ENCODE peak calls at places on chromosomes 6 and 20, in ten cellular contexts. One of them, this sample, is unnamed.

GRCh38 chr6:3911130-3911529 is 62.0 kb downstream of the FAM50B start:
- DNase-seq in pancreas: no peak
- DNase-seq in non-pigmented ciliary epithelial cell: no peak
- DNase-seq in activated CD8-positive, alpha-beta memory T cell treated with anti-CD3 and anti-CD28 coated beads, Interleukin-2, amount 50 U/mL, for 48 hours: no peak
- DNase-seq in CD4-positive, alpha-beta T cell: no peak
- DNase-seq in stimulated activated CD4-positive, alpha-beta T cell treated with anti-CD3 and anti-CD28 coated beads, Interleukin-2, amount 100 ng/mL, for 24 hours: no peak
- DNase-seq in islet precursor cell: no peak
- DNase-seq in EL: peak
- DNase-seq in amniotic stem cell: no peak
- DNase-seq in Ammon's horn: no peak
- DNase-seq in this sample: no peak

GRCh38 chr6:170292111-170292777 is 1.4 kb upstream of the DLL1 start:
- DNase-seq in pancreas: no peak
- DNase-seq in non-pigmented ciliary epithelial cell: no peak
- DNase-seq in activated CD8-positive, alpha-beta memory T cell treated with anti-CD3 and anti-CD28 coated beads, Interleukin-2, amount 50 U/mL, for 48 hours: peak
- DNase-seq in CD4-positive, alpha-beta T cell: no peak
- DNase-seq in stimulated activated CD4-positive, alpha-beta T cell treated with anti-CD3 and anti-CD28 coated beads, Interleukin-2, amount 100 ng/mL, for 24 hours: no peak
- DNase-seq in islet precursor cell: peak
- DNase-seq in EL: no peak
- DNase-seq in amniotic stem cell: no peak
- DNase-seq in Ammon's horn: no peak
- DNase-seq in this sample: no peak

GRCh38 chr20:52190437-52191131 is 995 bp downstream of the ZFP64 start:
- DNase-seq in pancreas: peak
- DNase-seq in non-pigmented ciliary epithelial cell: no peak
- DNase-seq in activated CD8-positive, alpha-beta memory T cell treated with anti-CD3 and anti-CD28 coated beads, Interleukin-2, amount 50 U/mL, for 48 hours: peak
- DNase-seq in CD4-positive, alpha-beta T cell: peak
- DNase-seq in stimulated activated CD4-positive, alpha-beta T cell treated with anti-CD3 and anti-CD28 coated beads, Interleukin-2, amount 100 ng/mL, for 24 hours: peak
- DNase-seq in islet precursor cell: peak
- DNase-seq in EL: peak
- DNase-seq in amniotic stem cell: no peak
- DNase-seq in Ammon's horn: no peak
- DNase-seq in this sample: no peak

GRCh38 chr6:97049254-97050004 is 124.9 kb downstream of the KLHL32 start:
- DNase-seq in pancreas: no peak
- DNase-seq in non-pigmented ciliary epithelial cell: no peak
- DNase-seq in activated CD8-positive, alpha-beta memory T cell treated with anti-CD3 and anti-CD28 coated beads, Interleukin-2, amount 50 U/mL, for 48 hours: no peak
- DNase-seq in CD4-positive, alpha-beta T cell: no peak
- DNase-seq in stimulated activated CD4-positive, alpha-beta T cell treated with anti-CD3 and anti-CD28 coated beads, Interleukin-2, amount 100 ng/mL, for 24 hours: peak
- DNase-seq in islet precursor cell: no peak
- DNase-seq in EL: no peak
- DNase-seq in amniotic stem cell: no peak
- DNase-seq in Ammon's horn: peak
- DNase-seq in this sample: no peak

GRCh38 chr6:35048631-35049083 is 92.5 kb downstream of the TCP11 start:
- DNase-seq in pancreas: no peak
- DNase-seq in non-pigmented ciliary epithelial cell: peak
- DNase-seq in activated CD8-positive, alpha-beta memory T cell treated with anti-CD3 and anti-CD28 coated beads, Interleukin-2, amount 50 U/mL, for 48 hours: no peak
- DNase-seq in CD4-positive, alpha-beta T cell: peak
- DNase-seq in stimulated activated CD4-positive, alpha-beta T cell treated with anti-CD3 and anti-CD28 coated beads, Interleukin-2, amount 100 ng/mL, for 24 hours: no peak
- DNase-seq in islet precursor cell: peak
- DNase-seq in EL: peak
- DNase-seq in amniotic stem cell: no peak
- DNase-seq in Ammon's horn: peak
- DNase-seq in this sample: peak

GRCh38 chr20:3889489-3890409 is 562 bp downstream of the PANK2 start:
- DNase-seq in pancreas: peak
- DNase-seq in non-pigmented ciliary epithelial cell: no peak
- DNase-seq in activated CD8-positive, alpha-beta memory T cell treated with anti-CD3 and anti-CD28 coated beads, Interleukin-2, amount 50 U/mL, for 48 hours: peak
- DNase-seq in CD4-positive, alpha-beta T cell: peak
- DNase-seq in stimulated activated CD4-positive, alpha-beta T cell treated with anti-CD3 and anti-CD28 coated beads, Interleukin-2, amount 100 ng/mL, for 24 hours: peak
- DNase-seq in islet precursor cell: no peak
- DNase-seq in EL: peak
- DNase-seq in amniotic stem cell: no peak
- DNase-seq in Ammon's horn: no peak
- DNase-seq in this sample: no peak

GRCh38 chr6:48986803-48987202 is 476.2 kb downstream of the MMUT start:
- DNase-seq in pancreas: no peak
- DNase-seq in non-pigmented ciliary epithelial cell: no peak
- DNase-seq in activated CD8-positive, alpha-beta memory T cell treated with anti-CD3 and anti-CD28 coated beads, Interleukin-2, amount 50 U/mL, for 48 hours: no peak
- DNase-seq in CD4-positive, alpha-beta T cell: no peak
- DNase-seq in stimulated activated CD4-positive, alpha-beta T cell treated with anti-CD3 and anti-CD28 coated beads, Interleukin-2, amount 100 ng/mL, for 24 hours: no peak
- DNase-seq in islet precursor cell: no peak
- DNase-seq in EL: no peak
- DNase-seq in amniotic stem cell: no peak
- DNase-seq in Ammon's horn: no peak
- DNase-seq in this sample: no peak

GRCh38 chr20:43925215-43925614 is 10.6 kb downstream of the TOX2 start:
- DNase-seq in pancreas: no peak
- DNase-seq in non-pigmented ciliary epithelial cell: no peak
- DNase-seq in activated CD8-positive, alpha-beta memory T cell treated with anti-CD3 and anti-CD28 coated beads, Interleukin-2, amount 50 U/mL, for 48 hours: peak
- DNase-seq in CD4-positive, alpha-beta T cell: peak
- DNase-seq in stimulated activated CD4-positive, alpha-beta T cell treated with anti-CD3 and anti-CD28 coated beads, Interleukin-2, amount 100 ng/mL, for 24 hours: peak
- DNase-seq in islet precursor cell: no peak
- DNase-seq in EL: peak
- DNase-seq in amniotic stem cell: no peak
- DNase-seq in Ammon's horn: no peak
- DNase-seq in this sample: peak

GRCh38 chr20:11051146-11051545 is 377.3 kb upstream of the JAG1 start:
- DNase-seq in pancreas: no peak
- DNase-seq in non-pigmented ciliary epithelial cell: no peak
- DNase-seq in activated CD8-positive, alpha-beta memory T cell treated with anti-CD3 and anti-CD28 coated beads, Interleukin-2, amount 50 U/mL, for 48 hours: no peak
- DNase-seq in CD4-positive, alpha-beta T cell: no peak
- DNase-seq in stimulated activated CD4-positive, alpha-beta T cell treated with anti-CD3 and anti-CD28 coated beads, Interleukin-2, amount 100 ng/mL, for 24 hours: no peak
- DNase-seq in islet precursor cell: no peak
- DNase-seq in EL: no peak
- DNase-seq in amniotic stem cell: no peak
- DNase-seq in Ammon's horn: no peak
- DNase-seq in this sample: no peak

GRCh38 chr6:135149376-135149775 is 31.7 kb upstream of the MYB start:
- DNase-seq in pancreas: no peak
- DNase-seq in non-pigmented ciliary epithelial cell: no peak
- DNase-seq in activated CD8-positive, alpha-beta memory T cell treated with anti-CD3 and anti-CD28 coated beads, Interleukin-2, amount 50 U/mL, for 48 hours: no peak
- DNase-seq in CD4-positive, alpha-beta T cell: no peak
- DNase-seq in stimulated activated CD4-positive, alpha-beta T cell treated with anti-CD3 and anti-CD28 coated beads, Interleukin-2, amount 100 ng/mL, for 24 hours: no peak
- DNase-seq in islet precursor cell: no peak
- DNase-seq in EL: no peak
- DNase-seq in amniotic stem cell: no peak
- DNase-seq in Ammon's horn: no peak
- DNase-seq in this sample: no peak

GRCh38 chr20:33874129-33874528 is 63.0 kb downstream of the CHMP4B start:
- DNase-seq in pancreas: no peak
- DNase-seq in non-pigmented ciliary epithelial cell: no peak
- DNase-seq in activated CD8-positive, alpha-beta memory T cell treated with anti-CD3 and anti-CD28 coated beads, Interleukin-2, amount 50 U/mL, for 48 hours: no peak
- DNase-seq in CD4-positive, alpha-beta T cell: no peak
- DNase-seq in stimulated activated CD4-positive, alpha-beta T cell treated with anti-CD3 and anti-CD28 coated beads, Interleukin-2, amount 100 ng/mL, for 24 hours: no peak
- DNase-seq in islet precursor cell: no peak
- DNase-seq in EL: no peak
- DNase-seq in amniotic stem cell: no peak
- DNase-seq in Ammon's horn: no peak
- DNase-seq in this sample: no peak

GRCh38 chr6:116165596-116165995 is 39.7 kb upstream of the COL10A1 start:
- DNase-seq in pancreas: no peak
- DNase-seq in non-pigmented ciliary epithelial cell: no peak
- DNase-seq in activated CD8-positive, alpha-beta memory T cell treated with anti-CD3 and anti-CD28 coated beads, Interleukin-2, amount 50 U/mL, for 48 hours: no peak
- DNase-seq in CD4-positive, alpha-beta T cell: no peak
- DNase-seq in stimulated activated CD4-positive, alpha-beta T cell treated with anti-CD3 and anti-CD28 coated beads, Interleukin-2, amount 100 ng/mL, for 24 hours: no peak
- DNase-seq in islet precursor cell: no peak
- DNase-seq in EL: no peak
- DNase-seq in amniotic stem cell: no peak
- DNase-seq in Ammon's horn: no peak
- DNase-seq in this sample: no peak

GRCh38 chr20:60389441-60389840 is 431.2 kb downstream of the CDH26 start:
- DNase-seq in pancreas: no peak
- DNase-seq in non-pigmented ciliary epithelial cell: no peak
- DNase-seq in activated CD8-positive, alpha-beta memory T cell treated with anti-CD3 and anti-CD28 coated beads, Interleukin-2, amount 50 U/mL, for 48 hours: no peak
- DNase-seq in CD4-positive, alpha-beta T cell: no peak
- DNase-seq in stimulated activated CD4-positive, alpha-beta T cell treated with anti-CD3 and anti-CD28 coated beads, Interleukin-2, amount 100 ng/mL, for 24 hours: no peak
- DNase-seq in islet precursor cell: no peak
- DNase-seq in EL: no peak
- DNase-seq in amniotic stem cell: no peak
- DNase-seq in Ammon's horn: no peak
- DNase-seq in this sample: no peak

GRCh38 chr6:137849076-137849708 is 17.9 kb upstream of the TNFAIP3 start:
- DNase-seq in pancreas: no peak
- DNase-seq in non-pigmented ciliary epithelial cell: no peak
- DNase-seq in activated CD8-positive, alpha-beta memory T cell treated with anti-CD3 and anti-CD28 coated beads, Interleukin-2, amount 50 U/mL, for 48 hours: no peak
- DNase-seq in CD4-positive, alpha-beta T cell: no peak
- DNase-seq in stimulated activated CD4-positive, alpha-beta T cell treated with anti-CD3 and anti-CD28 coated beads, Interleukin-2, amount 100 ng/mL, for 24 hours: no peak
- DNase-seq in islet precursor cell: no peak
- DNase-seq in EL: no peak
- DNase-seq in amniotic stem cell: no peak
- DNase-seq in Ammon's horn: no peak
- DNase-seq in this sample: no peak

GRCh38 chr6:71473908-71474307 is 185.3 kb downstream of the OGFRL1 start:
- DNase-seq in pancreas: no peak
- DNase-seq in non-pigmented ciliary epithelial cell: peak
- DNase-seq in activated CD8-positive, alpha-beta memory T cell treated with anti-CD3 and anti-CD28 coated beads, Interleukin-2, amount 50 U/mL, for 48 hours: no peak
- DNase-seq in CD4-positive, alpha-beta T cell: no peak
- DNase-seq in stimulated activated CD4-positive, alpha-beta T cell treated with anti-CD3 and anti-CD28 coated beads, Interleukin-2, amount 100 ng/mL, for 24 hours: no peak
- DNase-seq in islet precursor cell: no peak
- DNase-seq in EL: peak
- DNase-seq in amniotic stem cell: peak
- DNase-seq in Ammon's horn: no peak
- DNase-seq in this sample: no peak

GRCh38 chr20:2814076-2814475 is 711 bp upstream of the C20orf141 start:
- DNase-seq in pancreas: no peak
- DNase-seq in non-pigmented ciliary epithelial cell: no peak
- DNase-seq in activated CD8-positive, alpha-beta memory T cell treated with anti-CD3 and anti-CD28 coated beads, Interleukin-2, amount 50 U/mL, for 48 hours: no peak
- DNase-seq in CD4-positive, alpha-beta T cell: no peak
- DNase-seq in stimulated activated CD4-positive, alpha-beta T cell treated with anti-CD3 and anti-CD28 coated beads, Interleukin-2, amount 100 ng/mL, for 24 hours: no peak
- DNase-seq in islet precursor cell: peak
- DNase-seq in EL: peak
- DNase-seq in amniotic stem cell: no peak
- DNase-seq in Ammon's horn: no peak
- DNase-seq in this sample: no peak

GRCh38 chr6:203663-204062 is 88.6 kb upstream of the DUSP22 start:
- DNase-seq in pancreas: no peak
- DNase-seq in non-pigmented ciliary epithelial cell: no peak
- DNase-seq in activated CD8-positive, alpha-beta memory T cell treated with anti-CD3 and anti-CD28 coated beads, Interleukin-2, amount 50 U/mL, for 48 hours: no peak
- DNase-seq in CD4-positive, alpha-beta T cell: no peak
- DNase-seq in stimulated activated CD4-positive, alpha-beta T cell treated with anti-CD3 and anti-CD28 coated beads, Interleukin-2, amount 100 ng/mL, for 24 hours: no peak
- DNase-seq in islet precursor cell: no peak
- DNase-seq in EL: no peak
- DNase-seq in amniotic stem cell: no peak
- DNase-seq in Ammon's horn: no peak
- DNase-seq in this sample: no peak

GRCh38 chr6:5379647-5380242 is 118.4 kb downstream of the FARS2 start:
- DNase-seq in pancreas: no peak
- DNase-seq in non-pigmented ciliary epithelial cell: no peak
- DNase-seq in activated CD8-positive, alpha-beta memory T cell treated with anti-CD3 and anti-CD28 coated beads, Interleukin-2, amount 50 U/mL, for 48 hours: no peak
- DNase-seq in CD4-positive, alpha-beta T cell: no peak
- DNase-seq in stimulated activated CD4-positive, alpha-beta T cell treated with anti-CD3 and anti-CD28 coated beads, Interleukin-2, amount 100 ng/mL, for 24 hours: no peak
- DNase-seq in islet precursor cell: peak
- DNase-seq in EL: peak
- DNase-seq in amniotic stem cell: no peak
- DNase-seq in Ammon's horn: no peak
- DNase-seq in this sample: peak

GRCh38 chr6:158753826-158754225 is 65.3 kb downstream of the EZR start:
- DNase-seq in pancreas: no peak
- DNase-seq in non-pigmented ciliary epithelial cell: no peak
- DNase-seq in activated CD8-positive, alpha-beta memory T cell treated with anti-CD3 and anti-CD28 coated beads, Interleukin-2, amount 50 U/mL, for 48 hours: no peak
- DNase-seq in CD4-positive, alpha-beta T cell: no peak
- DNase-seq in stimulated activated CD4-positive, alpha-beta T cell treated with anti-CD3 and anti-CD28 coated beads, Interleukin-2, amount 100 ng/mL, for 24 hours: no peak
- DNase-seq in islet precursor cell: no peak
- DNase-seq in EL: no peak
- DNase-seq in amniotic stem cell: no peak
- DNase-seq in Ammon's horn: no peak
- DNase-seq in this sample: no peak

GRCh38 chr6:168089186-168090063 is 10.4 kb upstream of the FRMD1 start:
- DNase-seq in pancreas: no peak
- DNase-seq in non-pigmented ciliary epithelial cell: no peak
- DNase-seq in activated CD8-positive, alpha-beta memory T cell treated with anti-CD3 and anti-CD28 coated beads, Interleukin-2, amount 50 U/mL, for 48 hours: no peak
- DNase-seq in CD4-positive, alpha-beta T cell: no peak
- DNase-seq in stimulated activated CD4-positive, alpha-beta T cell treated with anti-CD3 and anti-CD28 coated beads, Interleukin-2, amount 100 ng/mL, for 24 hours: no peak
- DNase-seq in islet precursor cell: peak
- DNase-seq in EL: no peak
- DNase-seq in amniotic stem cell: no peak
- DNase-seq in Ammon's horn: no peak
- DNase-seq in this sample: no peak

GRCh38 chr6:19303381-19303780 is 533.8 kb upstream of the ID4 start:
- DNase-seq in pancreas: no peak
- DNase-seq in non-pigmented ciliary epithelial cell: no peak
- DNase-seq in activated CD8-positive, alpha-beta memory T cell treated with anti-CD3 and anti-CD28 coated beads, Interleukin-2, amount 50 U/mL, for 48 hours: no peak
- DNase-seq in CD4-positive, alpha-beta T cell: no peak
- DNase-seq in stimulated activated CD4-positive, alpha-beta T cell treated with anti-CD3 and anti-CD28 coated beads, Interleukin-2, amount 100 ng/mL, for 24 hours: no peak
- DNase-seq in islet precursor cell: no peak
- DNase-seq in EL: no peak
- DNase-seq in amniotic stem cell: no peak
- DNase-seq in Ammon's horn: peak
- DNase-seq in this sample: no peak

GRCh38 chr6:12403201-12403826 is 113.2 kb downstream of the EDN1 start:
- DNase-seq in pancreas: no peak
- DNase-seq in non-pigmented ciliary epithelial cell: no peak
- DNase-seq in activated CD8-positive, alpha-beta memory T cell treated with anti-CD3 and anti-CD28 coated beads, Interleukin-2, amount 50 U/mL, for 48 hours: no peak
- DNase-seq in CD4-positive, alpha-beta T cell: no peak
- DNase-seq in stimulated activated CD4-positive, alpha-beta T cell treated with anti-CD3 and anti-CD28 coated beads, Interleukin-2, amount 100 ng/mL, for 24 hours: no peak
- DNase-seq in islet precursor cell: peak
- DNase-seq in EL: peak
- DNase-seq in amniotic stem cell: no peak
- DNase-seq in Ammon's horn: no peak
- DNase-seq in this sample: no peak

GRCh38 chr6:22153384-22154158 is 143.3 kb downstream of the PRL start:
- DNase-seq in pancreas: no peak
- DNase-seq in non-pigmented ciliary epithelial cell: no peak
- DNase-seq in activated CD8-positive, alpha-beta memory T cell treated with anti-CD3 and anti-CD28 coated beads, Interleukin-2, amount 50 U/mL, for 48 hours: no peak
- DNase-seq in CD4-positive, alpha-beta T cell: no peak
- DNase-seq in stimulated activated CD4-positive, alpha-beta T cell treated with anti-CD3 and anti-CD28 coated beads, Interleukin-2, amount 100 ng/mL, for 24 hours: no peak
- DNase-seq in islet precursor cell: no peak
- DNase-seq in EL: no peak
- DNase-seq in amniotic stem cell: no peak
- DNase-seq in Ammon's horn: no peak
- DNase-seq in this sample: no peak

GRCh38 chr6:85360794-85361642 is 88.9 kb upstream of the NT5E start:
- DNase-seq in pancreas: no peak
- DNase-seq in non-pigmented ciliary epithelial cell: peak
- DNase-seq in activated CD8-positive, alpha-beta memory T cell treated with anti-CD3 and anti-CD28 coated beads, Interleukin-2, amount 50 U/mL, for 48 hours: no peak
- DNase-seq in CD4-positive, alpha-beta T cell: no peak
- DNase-seq in stimulated activated CD4-positive, alpha-beta T cell treated with anti-CD3 and anti-CD28 coated beads, Interleukin-2, amount 100 ng/mL, for 24 hours: no peak
- DNase-seq in islet precursor cell: peak
- DNase-seq in EL: peak
- DNase-seq in amniotic stem cell: peak
- DNase-seq in Ammon's horn: no peak
- DNase-seq in this sample: no peak

GRCh38 chr20:5864873-5865582 is 85.3 kb downstream of the TRMT6 start:
- DNase-seq in pancreas: peak
- DNase-seq in non-pigmented ciliary epithelial cell: no peak
- DNase-seq in activated CD8-positive, alpha-beta memory T cell treated with anti-CD3 and anti-CD28 coated beads, Interleukin-2, amount 50 U/mL, for 48 hours: no peak
- DNase-seq in CD4-positive, alpha-beta T cell: no peak
- DNase-seq in stimulated activated CD4-positive, alpha-beta T cell treated with anti-CD3 and anti-CD28 coated beads, Interleukin-2, amount 100 ng/mL, for 24 hours: no peak
- DNase-seq in islet precursor cell: no peak
- DNase-seq in EL: peak
- DNase-seq in amniotic stem cell: no peak
- DNase-seq in Ammon's horn: no peak
- DNase-seq in this sample: no peak

GRCh38 chr20:25065044-25065624 is 7.2 kb upstream of the ACSS1 start:
- DNase-seq in pancreas: no peak
- DNase-seq in non-pigmented ciliary epithelial cell: no peak
- DNase-seq in activated CD8-positive, alpha-beta memory T cell treated with anti-CD3 and anti-CD28 coated beads, Interleukin-2, amount 50 U/mL, for 48 hours: no peak
- DNase-seq in CD4-positive, alpha-beta T cell: no peak
- DNase-seq in stimulated activated CD4-positive, alpha-beta T cell treated with anti-CD3 and anti-CD28 coated beads, Interleukin-2, amount 100 ng/mL, for 24 hours: no peak
- DNase-seq in islet precursor cell: no peak
- DNase-seq in EL: no peak
- DNase-seq in amniotic stem cell: no peak
- DNase-seq in Ammon's horn: no peak
- DNase-seq in this sample: no peak

This sample was measured in SK-N-MC.